ENCODE peak calls at places on chromosomes 3 and 15, in five cellular contexts. H is GM23338, P is psoas muscle, C is glutamatergic neuron, D is WTC11. J is an unnamed sample.

GRCh38 chr3:126111126-126111551 is 27.2 kb upstream of the SLC41A3 start:
- DNase-seq in H (no peak), P (no peak), C (no peak), D (no peak), J (no peak)

GRCh38 chr15:70955151-70955550 is 62.5 kb downstream of the LRRC49 start:
- DNase-seq in H (no peak), P (no peak), C (no peak), D (no peak), J (no peak)

GRCh38 chr3:49654955-49655556 is 19.1 kb upstream of the APEH start:
- DNase-seq in H (no peak), P (peak; percentile 45), C (no peak), D (no peak), J (no peak)

GRCh38 chr3:112121577-112122547 is 11.2 kb downstream of the GCSAM start:
- DNase-seq in H (no peak), P (no peak), C (no peak), D (no peak), J (no peak)

GRCh38 chr3:119628390-119628789 is 30.7 kb downstream of the PLA1A start:
- DNase-seq in H (no peak), P (no peak), C (no peak), D (no peak), J (no peak)

GRCh38 chr3:195100903-195101591 is 169.9 kb downstream of the XXYLT1 start:
- DNase-seq in H (no peak), P (no peak), C (peak; percentile 13), D (no peak), J (no peak)

GRCh38 chr15:75650908-75651809 is 3.4 kb downstream of the SNX33 start:
- DNase-seq in H (no peak), P (peak; percentile 75), C (no peak), D (no peak), J (no peak)

GRCh38 chr3:15964605-15965061 is 166.9 kb upstream of the ANKRD28 start:
- DNase-seq in H (peak; percentile 40), P (peak; percentile 83), C (peak; percentile 34), D (no peak), J (no peak)

GRCh38 chr3:3145831-3146230 is 19.1 kb downstream of the TRNT1 start:
- DNase-seq in H (no peak), P (no peak), C (no peak), D (no peak), J (no peak)

GRCh38 chr3:127785711-127786265 is 36.5 kb downstream of the MGLL start:
- DNase-seq in H (no peak), P (peak; percentile 41), C (no peak), D (no peak), J (no peak)

GRCh38 chr3:174538116-174538515 is 321.0 kb upstream of the NAALADL2 start:
- DNase-seq in H (peak; percentile 49), P (no peak), C (no peak), D (no peak), J (no peak)

GRCh38 chr3:39812537-39812936 is 3.1 kb downstream of the MYRIP start:
- DNase-seq in H (peak; percentile 60), P (no peak), C (peak; percentile 36), D (peak; percentile 49), J (no peak)

GRCh38 chr15:35000511-35000910 is 12.4 kb upstream of the ZNF770 start:
- DNase-seq in H (no peak), P (no peak), C (no peak), D (no peak), J (no peak)

DNA sequence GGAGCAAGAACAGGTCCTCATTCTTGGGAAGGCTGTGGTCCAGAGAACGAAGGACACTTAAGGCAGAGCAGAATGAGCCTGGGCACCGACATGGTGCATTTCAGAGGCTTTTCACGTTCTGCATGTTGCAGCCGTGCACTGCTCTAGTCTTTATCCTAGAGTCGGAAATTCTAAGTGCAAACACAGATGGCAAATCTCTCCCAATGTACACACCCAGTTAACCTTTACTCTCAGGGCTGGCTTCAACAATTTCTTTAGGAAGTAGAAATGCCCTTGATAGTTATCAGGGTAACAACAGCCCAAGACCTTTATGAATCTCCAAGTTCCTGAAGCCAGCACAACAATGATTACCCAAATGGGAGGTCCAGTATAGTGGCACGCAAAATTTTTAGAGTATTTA is 39.1 kb upstream of the LRTM1 start:
- DNase-seq in H (no peak), P (no peak), C (no peak), D (no peak), J (no peak)
- TF ChIP-seq CTCF in H (no peak), P (no peak), C (no peak), D (no peak), J (no peak)

GRCh38 chr3:178320481-178321352 is 215.5 kb upstream of the KCNMB2 start:
- DNase-seq in H (no peak), P (no peak), C (no peak), D (no peak), J (no peak)

GRCh38 chr3:178325330-178325729 is 210.9 kb upstream of the KCNMB2 start:
- DNase-seq in H (peak; percentile 39), P (no peak), C (no peak), D (no peak), J (no peak)
- TF ChIP-seq CTCF in H (no peak), P (peak; percentile 51), C (peak; percentile 33), D (no peak), J (peak; percentile 26)

DNA sequence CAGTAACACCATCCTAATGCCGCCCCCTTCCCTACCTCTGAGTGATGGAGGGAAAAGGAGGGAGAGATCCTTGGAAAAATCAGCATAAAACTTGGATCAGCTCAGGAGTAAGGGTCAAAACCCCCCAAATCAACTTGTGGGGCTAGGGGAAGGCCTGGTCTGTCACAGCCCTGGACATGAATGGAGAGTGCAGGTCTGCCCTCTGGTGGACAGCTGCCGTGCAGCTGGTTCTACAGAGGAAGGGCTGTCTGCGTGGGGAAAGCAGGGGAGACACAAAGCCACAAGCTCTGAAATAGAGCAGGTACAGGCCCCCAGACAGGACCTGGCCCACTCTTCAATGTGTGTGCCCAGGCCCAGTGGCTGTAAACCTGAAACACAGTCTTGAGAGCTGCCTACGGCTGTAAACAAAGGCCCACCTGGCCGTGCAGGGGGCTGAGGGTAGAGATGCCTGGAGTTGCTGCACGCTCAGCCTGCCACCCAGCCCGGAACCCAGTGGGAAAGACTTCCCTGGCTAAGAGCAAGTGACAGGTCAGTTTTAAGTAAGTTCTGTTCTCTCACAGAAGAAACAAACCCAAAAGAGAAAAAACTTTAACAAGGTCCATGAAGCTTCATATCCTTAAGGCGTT is 16.4 kb downstream of the CLK3 start:
- DNase-seq in H (peak; percentile 78), P (peak; percentile 81), C (peak; percentile 86), D (peak; percentile 79), J (peak; percentile 76)
- TF ChIP-seq CTCF in H (peak; percentile 92), P (peak; percentile 76), C (peak; percentile 70), D (peak; percentile 78), J (peak; percentile 78)

GRCh38 chr3:184135149-184135910 is at the start of gene EIF2B5:
- DNase-seq in H (peak; percentile 94), P (peak; percentile 95), C (peak; percentile 97), D (peak; percentile 89), J (peak; percentile 94)
- TF ChIP-seq CTCF in H (peak; percentile 34), P (peak; percentile 35), C (no peak), D (no peak), J (no peak)

GRCh38 chr3:114823061-114823460 is 324.0 kb downstream of the ZBTB20 start:
- DNase-seq in H (no peak), P (no peak), C (no peak), D (no peak), J (no peak)
- TF ChIP-seq CTCF in H (no peak), P (no peak), C (no peak), D (no peak), J (no peak)

GRCh38 chr3:24042174-24042878 is 97.2 kb downstream of the NR1D2 start:
- DNase-seq in H (no peak), P (no peak), C (no peak), D (no peak), J (no peak)
- TF ChIP-seq CTCF in H (no peak), P (no peak), C (no peak), D (no peak), J (no peak)

GRCh38 chr15:38559131-38559530 is 5.5 kb downstream of the RASGRP1 start:
- DNase-seq in H (no peak), P (no peak), C (no peak), D (no peak), J (no peak)

GRCh38 chr15:38562278-38562677 is 2.3 kb downstream of the RASGRP1 start:
- DNase-seq in H (peak; percentile 9), P (no peak), C (no peak), D (peak; percentile 14), J (no peak)

GRCh38 chr15:38559908-38560307 is 4.7 kb downstream of the RASGRP1 start:
- DNase-seq in H (no peak), P (no peak), C (no peak), D (no peak), J (no peak)

GRCh38 chr15:38558714-38559059 is 5.9 kb downstream of the RASGRP1 start:
- DNase-seq in H (no peak), P (no peak), C (no peak), D (no peak), J (no peak)

DNA sequence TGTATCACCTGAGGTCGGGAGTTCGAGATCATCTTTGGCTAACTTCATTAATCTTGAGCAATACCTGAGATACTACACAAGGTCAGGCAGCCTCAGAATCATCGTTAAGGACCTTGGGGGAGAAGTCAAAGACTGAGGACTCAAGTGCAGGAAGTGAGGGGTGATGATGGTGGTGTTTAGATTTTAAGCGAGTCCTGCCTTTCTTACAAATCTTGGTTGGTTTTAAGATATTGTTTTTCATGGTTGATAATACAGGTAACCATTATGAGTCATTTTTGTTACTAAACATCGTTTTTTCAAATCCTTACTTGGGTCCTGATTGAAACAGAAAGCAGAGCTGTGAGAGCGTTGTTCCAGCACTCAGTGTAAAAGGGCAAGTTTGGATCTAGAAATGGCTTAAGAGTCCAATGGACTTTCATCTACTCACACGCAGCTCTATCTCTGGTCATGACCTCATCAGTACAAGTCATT is 4.1 kb downstream of the RASGRP1 start:
- DNase-seq in H (no peak), P (no peak), C (no peak), D (no peak), J (no peak)
- TF ChIP-seq CTCF in H (no peak), P (no peak), C (no peak), D (no peak), J (no peak)

J was measured in nephron progenitor cell.